ENCODE peak calls at places on chromosome 14, in nine cellular contexts. One of them, this sample, is unnamed.

GRCh38 chr14:94342334-94342934 is 19.3 kb upstream of the SERPINA6 start:
- DNase-seq in mammary epithelial cell: peak; percentile 99
- DNase-seq in brain microvascular endothelial cell: peak; percentile 98
- DNase-seq in cardiac muscle cell: no peak
- DNase-seq in HCT116: peak; percentile 95
- DNase-seq in left ventricle myocardium inferior: peak; percentile 84
- DNase-seq in A549: peak; percentile 90
- DNase-seq in spleen: no peak
- DNase-seq in lung: peak; percentile 89
- DNase-seq in this sample: peak; percentile 95

GRCh38 chr14:54420478-54421116 is 20.6 kb downstream of the CNIH1 start:
- DNase-seq in mammary epithelial cell: peak; percentile 34
- DNase-seq in brain microvascular endothelial cell: peak; percentile 54
- DNase-seq in cardiac muscle cell: peak; percentile 45
- DNase-seq in HCT116: peak; percentile 29
- DNase-seq in left ventricle myocardium inferior: no peak
- DNase-seq in A549: peak; percentile 53
- DNase-seq in spleen: no peak
- DNase-seq in lung: no peak
- DNase-seq in this sample: peak; percentile 55

GRCh38 chr14:65211341-65211987 is 109.1 kb upstream of the MAX start:
- DNase-seq in mammary epithelial cell: peak; percentile 78
- DNase-seq in brain microvascular endothelial cell: peak; percentile 61
- DNase-seq in cardiac muscle cell: no peak
- DNase-seq in HCT116: no peak
- DNase-seq in left ventricle myocardium inferior: no peak
- DNase-seq in A549: peak; percentile 25
- DNase-seq in spleen: no peak
- DNase-seq in lung: no peak
- DNase-seq in this sample: peak; percentile 46

GRCh38 chr14:92308676-92309075 is 14.3 kb upstream of the SLC24A4 start:
- DNase-seq in mammary epithelial cell: no peak
- DNase-seq in brain microvascular endothelial cell: no peak
- DNase-seq in cardiac muscle cell: no peak
- DNase-seq in HCT116: no peak
- DNase-seq in left ventricle myocardium inferior: no peak
- DNase-seq in A549: no peak
- DNase-seq in spleen: no peak
- DNase-seq in lung: no peak
- DNase-seq in this sample: no peak

GRCh38 chr14:91241848-91242247 is 2.7 kb downstream of the GPR68 start:
- DNase-seq in mammary epithelial cell: no peak
- DNase-seq in brain microvascular endothelial cell: no peak
- DNase-seq in cardiac muscle cell: no peak
- DNase-seq in HCT116: no peak
- DNase-seq in left ventricle myocardium inferior: no peak
- DNase-seq in A549: no peak
- DNase-seq in spleen: no peak
- DNase-seq in lung: no peak
- DNase-seq in this sample: no peak

GRCh38 chr14:30223385-30223785 is 295.7 kb upstream of the PRKD1 start:
- DNase-seq in mammary epithelial cell: peak; percentile 89
- DNase-seq in brain microvascular endothelial cell: peak; percentile 76
- DNase-seq in cardiac muscle cell: no peak
- DNase-seq in HCT116: peak; percentile 10
- DNase-seq in left ventricle myocardium inferior: peak; percentile 29
- DNase-seq in A549: peak; percentile 46
- DNase-seq in spleen: no peak
- DNase-seq in lung: peak; percentile 81
- DNase-seq in this sample: peak; percentile 92

GRCh38 chr14:36478782-36479181 is 41.2 kb downstream of the NKX2-1 start:
- DNase-seq in mammary epithelial cell: peak; percentile 92
- DNase-seq in brain microvascular endothelial cell: no peak
- DNase-seq in cardiac muscle cell: no peak
- DNase-seq in HCT116: peak; percentile 27
- DNase-seq in left ventricle myocardium inferior: no peak
- DNase-seq in A549: no peak
- DNase-seq in spleen: no peak
- DNase-seq in lung: no peak
- DNase-seq in this sample: peak; percentile 32

GRCh38 chr14:31207287-31207745 is 277 bp downstream of the HECTD1 start:
- DNase-seq in mammary epithelial cell: peak; percentile 84
- DNase-seq in brain microvascular endothelial cell: no peak
- DNase-seq in cardiac muscle cell: no peak
- DNase-seq in HCT116: no peak
- DNase-seq in left ventricle myocardium inferior: no peak
- DNase-seq in A549: no peak
- DNase-seq in spleen: peak; percentile 98
- DNase-seq in lung: no peak
- DNase-seq in this sample: no peak

GRCh38 chr14:61662437-61663311 is 32.6 kb upstream of the HIF1A start:
- DNase-seq in mammary epithelial cell: peak; percentile 81
- DNase-seq in brain microvascular endothelial cell: peak; percentile 76
- DNase-seq in cardiac muscle cell: peak; percentile 28
- DNase-seq in HCT116: peak; percentile 34
- DNase-seq in left ventricle myocardium inferior: no peak
- DNase-seq in A549: peak; percentile 76
- DNase-seq in spleen: no peak
- DNase-seq in lung: peak; percentile 35
- DNase-seq in this sample: peak; percentile 46

GRCh38 chr14:51283402-51283825 is 43.4 kb downstream of the TMX1 start:
- DNase-seq in mammary epithelial cell: peak; percentile 78
- DNase-seq in brain microvascular endothelial cell: peak; percentile 73
- DNase-seq in cardiac muscle cell: peak; percentile 89
- DNase-seq in HCT116: peak; percentile 36
- DNase-seq in left ventricle myocardium inferior: no peak
- DNase-seq in A549: peak; percentile 81
- DNase-seq in spleen: no peak
- DNase-seq in lung: no peak
- DNase-seq in this sample: peak; percentile 92

GRCh38 chr14:65303185-65303901 is 109.2 kb upstream of the FUT8 start:
- DNase-seq in mammary epithelial cell: peak; percentile 60
- DNase-seq in brain microvascular endothelial cell: no peak
- DNase-seq in cardiac muscle cell: no peak
- DNase-seq in HCT116: no peak
- DNase-seq in left ventricle myocardium inferior: no peak
- DNase-seq in A549: no peak
- DNase-seq in spleen: no peak
- DNase-seq in lung: no peak
- DNase-seq in this sample: peak; percentile 37

GRCh38 chr14:39218171-39218769 is 15.4 kb upstream of the MIA2 start:
- DNase-seq in mammary epithelial cell: peak; percentile 87
- DNase-seq in brain microvascular endothelial cell: no peak
- DNase-seq in cardiac muscle cell: no peak
- DNase-seq in HCT116: peak; percentile 89
- DNase-seq in left ventricle myocardium inferior: no peak
- DNase-seq in A549: peak; percentile 68
- DNase-seq in spleen: no peak
- DNase-seq in lung: no peak
- DNase-seq in this sample: peak; percentile 80

GRCh38 chr14:38108681-38109080 is 99.0 kb upstream of the SSTR1 start:
- DNase-seq in mammary epithelial cell: no peak
- DNase-seq in brain microvascular endothelial cell: no peak
- DNase-seq in cardiac muscle cell: no peak
- DNase-seq in HCT116: no peak
- DNase-seq in left ventricle myocardium inferior: no peak
- DNase-seq in A549: no peak
- DNase-seq in spleen: no peak
- DNase-seq in lung: no peak
- DNase-seq in this sample: no peak

GRCh38 chr14:63524537-63525155 is 18.5 kb downstream of the PPP2R5E start:
- DNase-seq in mammary epithelial cell: no peak
- DNase-seq in brain microvascular endothelial cell: no peak
- DNase-seq in cardiac muscle cell: no peak
- DNase-seq in HCT116: no peak
- DNase-seq in left ventricle myocardium inferior: no peak
- DNase-seq in A549: no peak
- DNase-seq in spleen: no peak
- DNase-seq in lung: no peak
- DNase-seq in this sample: no peak

DNA sequence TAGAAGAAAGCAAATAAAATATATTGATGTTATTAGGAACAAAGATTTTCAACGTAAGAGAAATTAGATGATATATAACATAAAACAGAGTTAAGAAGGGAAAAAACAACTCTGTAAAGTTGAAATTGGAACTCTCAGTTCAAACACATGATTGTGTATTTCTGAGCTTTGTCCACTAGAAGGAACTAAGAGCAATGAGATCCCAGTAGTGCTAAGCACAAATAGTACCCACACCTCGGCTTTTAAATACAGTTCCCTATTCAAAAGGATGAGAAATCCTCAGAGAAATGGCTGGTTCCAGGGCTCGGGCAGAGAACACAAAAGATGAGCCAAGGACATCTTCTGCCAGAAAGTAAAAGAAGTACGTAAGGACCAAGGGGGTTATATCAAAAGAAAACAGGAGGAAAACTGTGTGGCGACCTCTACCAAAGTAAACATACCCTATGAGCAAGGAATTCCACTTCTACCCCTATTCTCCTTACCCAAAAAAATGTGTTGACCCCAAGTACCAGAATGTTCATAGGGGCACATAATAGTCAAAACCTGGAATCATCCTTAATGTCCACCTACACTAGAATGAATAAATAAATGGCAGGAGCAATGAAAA is 96.6 kb downstream of the SPTSSA start:
- DNase-seq in mammary epithelial cell: no peak
- DNase-seq in brain microvascular endothelial cell: no peak
- DNase-seq in cardiac muscle cell: peak; percentile 25
- DNase-seq in HCT116: no peak
- DNase-seq in left ventricle myocardium inferior: no peak
- DNase-seq in A549: peak; percentile 51
- DNase-seq in spleen: no peak
- DNase-seq in lung: no peak
- DNase-seq in this sample: no peak
- TF ChIP-seq CTCF in mammary epithelial cell: no peak
- TF ChIP-seq CTCF in brain microvascular endothelial cell: peak; percentile 32
- TF ChIP-seq CTCF in cardiac muscle cell: peak; percentile 36
- TF ChIP-seq CTCF in HCT116: peak; percentile 1
- TF ChIP-seq CTCF in left ventricle myocardium inferior: peak; percentile 34
- TF ChIP-seq CTCF in A549: peak; percentile 46
- TF ChIP-seq CTCF in spleen: no peak
- TF ChIP-seq CTCF in lung: no peak
- TF ChIP-seq CTCF in this sample: no peak

DNA sequence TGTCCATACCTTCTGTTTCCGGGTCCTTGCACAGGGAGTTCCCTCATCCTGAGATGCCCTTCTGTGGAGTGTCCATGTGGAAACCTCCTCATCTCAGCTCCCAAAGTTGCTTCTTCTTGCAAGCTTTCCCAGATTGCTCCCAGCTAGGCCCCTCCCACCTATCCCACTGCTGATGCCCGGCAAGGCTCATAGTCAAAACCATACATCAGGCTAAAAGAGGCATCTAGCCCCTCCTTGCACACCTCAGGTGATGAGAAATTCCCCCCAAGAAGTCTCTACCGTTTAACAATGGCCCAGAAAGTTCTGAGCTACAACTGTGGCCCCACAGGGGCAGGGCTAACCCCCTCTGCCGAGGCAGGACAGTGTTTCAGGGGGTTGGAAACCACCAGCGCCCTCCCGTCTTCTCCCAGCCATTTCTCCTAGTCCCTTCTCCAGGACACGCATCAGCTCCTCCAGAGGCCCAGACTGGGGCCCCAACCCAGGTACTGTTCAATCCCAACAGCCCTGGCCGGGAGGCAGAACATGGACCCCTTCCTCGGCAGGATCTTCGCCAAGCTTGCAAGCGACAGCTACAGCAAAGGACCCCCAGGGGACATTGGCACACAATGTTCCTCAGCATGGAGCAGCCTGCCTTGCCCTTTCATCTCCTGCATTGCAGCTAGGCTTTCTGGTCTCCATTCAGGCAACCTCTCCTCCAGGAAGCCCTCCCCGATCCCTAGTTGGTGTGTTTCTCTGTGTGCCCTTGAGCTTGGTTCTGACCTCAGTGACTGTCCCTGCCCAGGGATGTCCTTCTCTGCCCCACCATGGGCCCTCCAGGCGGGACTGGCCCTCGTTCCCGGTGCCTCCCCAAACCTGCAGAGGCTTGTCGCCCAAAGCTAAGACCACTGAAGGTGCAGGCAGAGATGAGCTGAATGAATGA is 4.5 kb upstream of the BEGAIN start:
- DNase-seq in mammary epithelial cell: no peak
- DNase-seq in brain microvascular endothelial cell: no peak
- DNase-seq in cardiac muscle cell: no peak
- DNase-seq in HCT116: no peak
- DNase-seq in left ventricle myocardium inferior: no peak
- DNase-seq in A549: no peak
- DNase-seq in spleen: peak; percentile 61
- DNase-seq in lung: no peak
- DNase-seq in this sample: no peak
- H3K27ac ChIP-seq in mammary epithelial cell: no peak overlapping the region
- H3K27ac ChIP-seq in brain microvascular endothelial cell: no peak overlapping the region
- H3K27ac ChIP-seq in cardiac muscle cell: no peak overlapping the region
- H3K27ac ChIP-seq in HCT116: no peak overlapping the region
- H3K27ac ChIP-seq in left ventricle myocardium inferior: no peak overlapping the region
- H3K27ac ChIP-seq in A549: no peak overlapping the region
- H3K27ac ChIP-seq in spleen: no peak overlapping the region
- H3K27ac ChIP-seq in lung: no peak overlapping the region
- H3K27ac ChIP-seq in this sample: no peak overlapping the region

GRCh38 chr14:23068792-23069412 is 11.6 kb upstream of the CDH24 start:
- DNase-seq in mammary epithelial cell: peak; percentile 83
- DNase-seq in brain microvascular endothelial cell: peak; percentile 87
- DNase-seq in cardiac muscle cell: peak; percentile 91
- DNase-seq in HCT116: peak; percentile 88
- DNase-seq in left ventricle myocardium inferior: peak; percentile 60
- DNase-seq in A549: peak; percentile 94
- DNase-seq in spleen: no peak
- DNase-seq in lung: peak; percentile 85
- DNase-seq in this sample: peak; percentile 89
- TF ChIP-seq CTCF in mammary epithelial cell: peak; percentile 100
- TF ChIP-seq CTCF in brain microvascular endothelial cell: peak; percentile 100
- TF ChIP-seq CTCF in cardiac muscle cell: peak; percentile 100
- TF ChIP-seq CTCF in HCT116: peak; percentile 100
- TF ChIP-seq CTCF in left ventricle myocardium inferior: peak; percentile 99
- TF ChIP-seq CTCF in A549: peak; percentile 99
- TF ChIP-seq CTCF in spleen: peak; percentile 91
- TF ChIP-seq CTCF in lung: peak; percentile 97
- TF ChIP-seq CTCF in this sample: peak; percentile 98

DNA sequence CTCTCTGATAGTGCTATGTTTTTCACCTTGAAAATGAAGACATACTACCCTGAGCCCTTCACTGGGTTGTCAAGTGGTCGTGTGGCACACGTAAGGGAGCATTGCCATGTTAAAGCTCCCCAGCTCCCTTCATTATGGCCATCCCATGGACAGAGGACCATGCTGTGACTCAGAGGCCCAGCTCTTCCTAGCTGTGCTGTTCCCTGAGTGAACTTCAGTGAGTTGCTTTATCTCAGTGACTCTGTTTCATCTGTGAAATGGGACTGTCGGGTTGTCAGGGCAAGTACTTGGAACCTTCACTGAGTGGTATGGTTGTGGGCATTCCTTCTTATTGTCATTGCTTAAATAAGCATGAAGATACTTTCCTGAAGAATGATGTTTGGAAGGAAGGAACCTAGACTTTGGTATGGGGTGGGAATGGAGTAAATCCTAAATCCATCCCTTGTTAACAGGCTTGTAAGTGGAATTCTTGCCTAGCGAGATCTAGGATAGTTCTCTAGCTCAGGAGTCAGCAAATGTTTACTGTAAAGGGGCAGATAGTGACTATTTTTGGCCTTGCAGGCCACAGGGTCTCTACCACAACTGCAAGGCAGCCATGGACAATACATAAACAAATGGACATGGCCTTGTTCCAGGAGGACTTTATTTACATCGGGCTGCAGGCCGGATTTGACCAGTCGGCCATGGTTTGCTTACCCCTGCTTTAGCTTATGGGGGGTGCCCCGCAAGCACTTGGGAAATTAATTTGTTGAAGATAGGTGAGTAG is 283.5 kb downstream of the ZFP36L1 start:
- DNase-seq in mammary epithelial cell: no peak
- DNase-seq in brain microvascular endothelial cell: no peak
- DNase-seq in cardiac muscle cell: no peak
- DNase-seq in HCT116: no peak
- DNase-seq in left ventricle myocardium inferior: no peak
- DNase-seq in A549: no peak
- DNase-seq in spleen: no peak
- DNase-seq in lung: no peak
- DNase-seq in this sample: no peak
- H3K27ac ChIP-seq in mammary epithelial cell: no peak overlapping the region
- H3K27ac ChIP-seq in brain microvascular endothelial cell: no peak overlapping the region
- H3K27ac ChIP-seq in cardiac muscle cell: peak overlapping the region; percentile 89
- H3K27ac ChIP-seq in HCT116: no peak overlapping the region
- H3K27ac ChIP-seq in left ventricle myocardium inferior: peak overlapping the region; percentile 67
- H3K27ac ChIP-seq in A549: peak overlapping the region; percentile 60
- H3K27ac ChIP-seq in spleen: peak overlapping the region; percentile 81
- H3K27ac ChIP-seq in lung: no peak overlapping the region
- H3K27ac ChIP-seq in this sample: peak overlapping the region; percentile 70

This sample was measured in RWPE1.